ENCODE peak calls at places on chromosomes 4 and X, in ten cellular contexts. Y is fibroblast of lung, J is K562, P is GM23338, U is PC-3, H is IMR-90, S is neural progenitor cell, X is SK-N-SH, A is mammary epithelial cell, C is H9. I is an unnamed sample.

GRCh38 chrX:8579602-8580001 is 115.0 kb downstream of the VCX3B start:
- DNase-seq in P (peak), A (no peak), H (no peak), U (peak), J (no peak), X (no peak), C (no peak), S (peak), Y (no peak), I (no peak)

GRCh38 chr4:132101526-132101925 is 1047.6 kb upstream of the PCDH10 start:
- DNase-seq in Y (peak), U (no peak), X (no peak), C (no peak), J (no peak), A (no peak), H (peak), P (no peak), S (no peak), I (no peak)

GRCh38 chr4:138789796-138790195 is 225.8 kb upstream of the NOCT start:
- DNase-seq in Y (no peak), C (no peak), A (no peak), J (no peak), S (no peak), P (peak), X (no peak), U (no peak), H (no peak), I (no peak)

GRCh38 chr4:17698116-17698515 is 83.3 kb downstream of the FAM184B start:
- DNase-seq in H (no peak), X (no peak), J (no peak), C (no peak), S (no peak), Y (no peak), A (no peak), U (no peak), P (no peak), I (no peak)

GRCh38 chrX:24990585-24990984 is 25.2 kb downstream of the ARX start:
- DNase-seq in Y (no peak), A (no peak), X (no peak), C (peak), H (no peak), U (no peak), S (peak), P (peak), J (no peak), I (no peak)

GRCh38 chrX:53166103-53166502 is 58.9 kb downstream of the KDM5C start:
- DNase-seq in A (no peak), X (no peak), H (no peak), C (no peak), J (no peak), S (no peak), Y (no peak), U (no peak), P (no peak), I (no peak)

GRCh38 chrX:67619253-67619652 is 75.4 kb downstream of the AR start:
- DNase-seq in X (no peak), C (no peak), S (no peak), U (no peak), Y (peak), J (no peak), H (peak), P (no peak), A (peak), I (no peak)

GRCh38 chr4:139858436-139859225 is 193.0 kb downstream of the MGST2 start:
- DNase-seq in H (no peak), X (no peak), U (no peak), S (no peak), C (no peak), A (no peak), Y (no peak), J (no peak), P (no peak), I (no peak)

GRCh38 chr4:22462693-22463092 is 53.2 kb downstream of the ADGRA3 start:
- DNase-seq in A (no peak), S (peak), U (no peak), P (peak), J (no peak), Y (no peak), H (no peak), X (no peak), C (peak), I (no peak)

DNA sequence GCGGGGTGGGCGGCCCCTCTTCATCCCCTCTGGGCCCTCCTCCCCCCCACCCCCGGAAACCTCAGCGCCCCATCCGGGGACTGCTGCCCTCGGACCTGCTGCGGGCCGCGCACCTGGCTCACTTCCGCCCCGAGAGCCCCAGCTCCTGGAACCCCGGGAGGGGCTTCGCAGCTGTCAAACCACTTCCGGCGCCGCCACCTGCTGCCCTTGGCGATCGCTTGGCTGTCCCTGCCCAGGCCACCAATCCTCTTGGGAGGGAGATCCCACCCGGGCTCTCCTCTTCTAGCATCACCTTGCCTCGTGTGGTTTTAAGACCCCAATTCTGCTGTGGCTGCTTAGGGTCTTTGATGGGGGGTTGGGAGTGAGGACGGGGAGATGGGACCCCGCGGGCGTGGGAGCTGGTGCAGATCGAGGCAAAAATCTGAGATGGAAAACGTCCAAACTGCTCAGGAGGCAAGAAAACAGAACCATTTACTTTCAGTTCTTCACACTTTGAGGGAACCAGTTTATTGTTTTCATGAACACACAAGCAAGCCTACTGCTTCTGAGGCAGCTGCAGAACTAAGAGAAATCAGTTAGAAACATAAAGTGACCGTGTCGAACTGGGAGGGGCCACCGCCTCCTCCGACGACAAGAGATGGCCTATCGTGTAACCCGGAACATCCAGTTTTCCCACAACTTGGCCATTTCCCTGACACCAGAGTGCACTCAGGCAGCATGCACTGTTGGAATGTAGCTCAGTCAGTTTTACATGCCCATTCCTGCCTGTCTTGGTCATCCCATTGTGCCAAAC is 782 bp downstream of the MTMR1 start:
- DNase-seq in H (peak), J (peak), S (peak), U (peak), C (peak), X (peak), P (peak), Y (peak), A (peak), I (peak)
- H2AFZ ChIP-seq in H (peak), J (peak), S (no peak), U (peak), C (no peak), X (peak), P (no peak), Y (no peak), A (no peak), I (peak)

GRCh38 chr4:53905935-53906377 is 158.4 kb downstream of the CHIC2 start:
- DNase-seq in X (peak), Y (peak), J (no peak), U (peak), A (peak), H (peak), C (peak), S (peak), P (peak), I (peak)
- H3K27ac ChIP-seq in X (no peak), Y (peak), J (no peak), U (no peak), A (no peak), H (peak), C (no peak), S (no peak), P (no peak), I (peak)

DNA sequence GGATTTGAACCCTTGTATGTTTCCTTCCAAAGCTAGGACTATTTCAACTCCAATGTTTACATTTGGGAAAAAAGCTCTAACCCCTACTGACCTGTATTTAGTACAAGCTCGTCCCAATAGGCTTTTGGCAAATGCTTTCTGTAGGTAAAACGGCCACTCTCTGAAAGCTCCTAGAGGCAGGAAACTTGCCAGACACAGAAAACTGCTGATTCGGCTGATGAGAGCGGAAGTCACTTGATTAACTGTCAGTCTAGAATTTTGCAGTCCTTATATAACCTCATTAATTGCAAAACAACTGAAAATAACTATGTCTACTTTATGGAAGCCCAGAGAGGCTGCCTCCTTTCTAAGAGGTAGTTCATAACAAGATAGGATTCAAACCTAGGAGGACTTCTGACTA is 108.1 kb downstream of the TSPAN7 start:
- DNase-seq in P (no peak), A (no peak), J (no peak), C (no peak), U (no peak), X (no peak), Y (no peak), S (no peak), H (no peak), I (no peak)
- H2AFZ ChIP-seq in P (no peak), A (no peak), J (peak), C (no peak), U (no peak), X (no peak), Y (no peak), S (no peak), H (no peak), I (no peak)

GRCh38 chr4:128384091-128384520 is 96.5 kb upstream of the PGRMC2 start:
- DNase-seq in H (peak), A (no peak), C (no peak), U (no peak), S (no peak), Y (peak), J (no peak), X (no peak), P (no peak), I (no peak)
- H3K27ac ChIP-seq in H (peak), A (no peak), C (no peak), U (no peak), S (no peak), Y (no peak), J (no peak), X (peak), P (no peak), I (no peak)

GRCh38 chr4:133623847-133624246 is 474.8 kb downstream of the PCDH10 start:
- DNase-seq in Y (no peak), A (no peak), J (no peak), P (no peak), X (no peak), C (no peak), U (no peak), S (no peak), H (no peak), I (no peak)
- H2AFZ ChIP-seq in Y (no peak), A (no peak), J (peak), P (no peak), X (no peak), C (no peak), U (no peak), S (no peak), H (no peak), I (peak)